ENCODE peak calls at places on chromosomes 6 and 20, in four cellular contexts. Y is K562, T is HepG2, J is WTC11. Q is an unnamed sample.

GRCh38 chr6:5249451-5250122 is 11.2 kb downstream of the LYRM4 start:
- DNase-seq in Y (no peak), T (no peak), J (no peak), Q (no peak)

GRCh38 chr6:81166770-81167169 is 585.7 kb downstream of the TENT5A start:
- DNase-seq in Y (no peak), T (no peak), J (no peak), Q (no peak)

GRCh38 chr6:22737331-22737730 is 168.0 kb downstream of the HDGFL1 start:
- DNase-seq in Y (no peak), T (no peak), J (peak), Q (peak)

GRCh38 chr6:7153807-7154206 is 46.0 kb downstream of the RREB1 start:
- DNase-seq in Y (peak), T (no peak), J (no peak), Q (no peak)

GRCh38 chr6:105810105-105810921 is 275.8 kb upstream of the PRDM1 start:
- DNase-seq in Y (peak), T (no peak), J (no peak), Q (no peak)

GRCh38 chr6:135251964-135252429 is 70.9 kb downstream of the MYB start:
- DNase-seq in Y (no peak), T (peak), J (no peak), Q (no peak)

GRCh38 chr20:36569847-36570429 is 3.5 kb upstream of the TGIF2 start:
- DNase-seq in Y (no peak), T (no peak), J (no peak), Q (no peak)

GRCh38 chr6:157229733-157230132 is 93.6 kb downstream of the TMEM242 start:
- DNase-seq in Y (no peak), T (no peak), J (peak), Q (no peak)

GRCh38 chr20:4099905-4100675 is 84.7 kb upstream of the RNF24 start:
- DNase-seq in Y (no peak), T (no peak), J (no peak), Q (no peak)

GRCh38 chr20:24581443-24582170 is 112.2 kb downstream of the SYNDIG1 start:
- DNase-seq in Y (no peak), T (no peak), J (no peak), Q (no peak)

GRCh38 chr20:53643031-53643832 is 49.6 kb upstream of the ZNF217 start:
- DNase-seq in Y (peak), T (no peak), J (no peak), Q (peak)

GRCh38 chr6:133705731-133706130 is 183.2 kb upstream of the TCF21 start:
- DNase-seq in Y (no peak), T (no peak), J (no peak), Q (no peak)

GRCh38 chr6:89483111-89483720 is 50.3 kb downstream of the ANKRD6 start:
- DNase-seq in Y (no peak), T (peak), J (peak), Q (no peak)

GRCh38 chr6:166498661-166499349 is 87.7 kb downstream of the RAMACL start:
- DNase-seq in Y (no peak), T (no peak), J (no peak), Q (no peak)

GRCh38 chr6:170027111-170028043 is 263.5 kb downstream of the DLL1 start:
- DNase-seq in Y (no peak), T (no peak), J (no peak), Q (no peak)

GRCh38 chr6:422423-423061 is 31.0 kb downstream of the IRF4 start:
- DNase-seq in Y (no peak), T (peak), J (no peak), Q (no peak)

GRCh38 chr6:117555882-117556498 is 46.3 kb downstream of the GOPC start:
- DNase-seq in Y (peak), T (peak), J (peak), Q (no peak)

GRCh38 chr6:68741501-68742343 is 106.6 kb downstream of the ADGRB3 start:
- DNase-seq in Y (no peak), T (no peak), J (no peak), Q (no peak)

GRCh38 chr6:71346034-71346680 is 57.5 kb downstream of the OGFRL1 start:
- DNase-seq in Y (no peak), T (no peak), J (no peak), Q (no peak)

GRCh38 chr6:116386581-116387299 is 16.0 kb downstream of the DSE start:
- DNase-seq in Y (no peak), T (no peak), J (no peak), Q (no peak)

GRCh38 chr20:57432874-57433491 is 41.8 kb downstream of the RBM38 start:
- DNase-seq in Y (peak), T (no peak), J (no peak), Q (peak)

GRCh38 chr20:1946762-1947534 is 46.9 kb downstream of the PDYN start:
- DNase-seq in Y (no peak), T (peak), J (peak), Q (no peak)

GRCh38 chr6:77461796-77462195 is 1.5 kb downstream of the HTR1B start:
- DNase-seq in Y (no peak), T (no peak), J (no peak), Q (no peak)

GRCh38 chr6:29737707-29738630 is 14.7 kb downstream of the HLA-F start:
- DNase-seq in Y (peak), T (peak), J (peak), Q (no peak)

GRCh38 chr20:57473246-57474042 is 51.5 kb downstream of the CTCFL start:
- DNase-seq in Y (no peak), T (no peak), J (peak), Q (peak)

GRCh38 chr6:125512621-125513020 is 210.9 kb upstream of the HDDC2 start:
- DNase-seq in Y (no peak), T (peak), J (no peak), Q (no peak)

GRCh38 chr6:17448165-17448564 is 54.8 kb downstream of the CAP2 start:
- DNase-seq in Y (no peak), T (no peak), J (no peak), Q (no peak)

GRCh38 chr6:163741743-163742363 is 327.3 kb downstream of the QKI start:
- DNase-seq in Y (peak), T (no peak), J (no peak), Q (no peak)

GRCh38 chr6:84278311-84278710 is 50.9 kb upstream of the CEP162 start:
- DNase-seq in Y (no peak), T (no peak), J (no peak), Q (no peak)

GRCh38 chr20:59783020-59784010 is 150.1 kb downstream of the SYCP2 start:
- DNase-seq in Y (peak), T (peak), J (peak), Q (no peak)
- TF ChIP-seq CBFB in Y (no peak), T (no peak), J (no peak), Q (no peak)

GRCh38 chr6:1518855-1519254 is 90.9 kb upstream of the FOXC1 start:
- DNase-seq in Y (no peak), T (no peak), J (no peak), Q (no peak)

GRCh38 chr6:1515280-1515679 is 94.4 kb upstream of the FOXC1 start:
- DNase-seq in Y (peak), T (no peak), J (no peak), Q (no peak)

GRCh38 chr6:1519597-1519996 is 90.1 kb upstream of the FOXC1 start:
- DNase-seq in Y (no peak), T (no peak), J (no peak), Q (no peak)

GRCh38 chr6:1515781-1516180 is 93.9 kb upstream of the FOXC1 start:
- DNase-seq in Y (no peak), T (no peak), J (no peak), Q (no peak)

DNA sequence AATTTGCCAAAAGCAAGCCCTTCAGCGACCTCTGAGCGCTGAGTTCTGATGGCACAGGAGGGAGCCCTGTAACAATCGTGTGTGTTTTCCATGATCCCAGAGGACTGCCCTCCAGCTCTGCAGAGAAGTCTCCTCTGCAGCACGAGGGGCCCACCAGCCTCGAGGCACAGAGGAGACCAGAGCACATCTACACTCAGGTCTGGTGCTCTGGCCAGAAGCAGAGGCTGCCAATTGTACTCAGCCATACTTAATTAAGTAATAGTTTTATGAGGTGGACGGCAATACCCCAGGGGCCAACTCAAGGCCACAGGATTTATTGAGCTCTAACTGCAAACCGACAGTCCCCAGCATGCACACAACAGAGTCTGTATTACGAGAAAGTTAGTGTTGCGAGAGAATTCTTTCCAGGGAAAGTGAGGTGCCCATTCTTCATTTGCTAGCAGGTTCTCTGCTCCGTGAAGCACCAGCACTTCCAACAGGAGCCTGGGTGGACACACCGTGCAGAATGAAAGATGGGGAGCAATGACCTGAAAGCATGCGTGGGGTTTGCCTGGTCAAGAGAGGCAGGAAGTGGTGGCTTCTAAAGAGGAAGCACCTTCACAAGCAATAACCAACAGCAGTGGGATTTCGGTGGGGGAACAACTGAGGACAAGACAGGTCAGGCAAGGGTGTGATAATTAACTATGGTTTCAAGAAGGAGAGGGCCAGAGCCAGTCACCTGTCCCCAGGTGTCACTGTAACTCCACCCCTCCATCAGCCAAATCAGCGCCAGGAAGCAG is 92.8 kb upstream of the FOXC1 start:
- DNase-seq in Y (no peak), T (no peak), J (no peak), Q (no peak)
- TF ChIP-seq CBFB in Y (no peak), T (no peak), J (no peak), Q (no peak)

DNA sequence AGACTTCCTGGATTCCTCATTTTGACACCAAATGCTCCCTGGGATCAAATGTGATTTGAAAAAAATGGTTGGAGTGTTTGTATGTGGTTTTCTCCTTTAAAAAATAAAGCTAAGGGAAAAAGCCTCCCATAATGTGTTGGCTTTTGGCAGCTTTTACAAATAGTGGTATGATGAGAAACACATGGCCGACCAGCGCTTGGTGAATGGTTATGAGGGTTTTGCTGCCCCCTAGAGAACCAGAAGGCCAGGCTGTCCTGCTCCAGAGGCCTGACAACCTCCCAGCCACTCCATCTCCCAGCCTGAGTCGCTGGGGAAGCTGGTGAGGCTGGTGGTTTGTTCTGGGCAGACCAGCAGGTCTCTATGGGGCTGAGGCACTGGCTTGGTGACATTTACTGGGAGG is 69.3 kb downstream of the CLIC5 start:
- DNase-seq in Y (no peak), T (peak), J (peak), Q (no peak)
- TF ChIP-seq CBFB in Y (no peak), T (no peak), J (no peak), Q (no peak)

GRCh38 chr20:7712661-7713060 is 227.6 kb downstream of the HAO1 start:
- DNase-seq in Y (no peak), T (no peak), J (no peak), Q (no peak)
- TF ChIP-seq CBFB in Y (no peak), T (no peak), J (no peak), Q (no peak)

DNA sequence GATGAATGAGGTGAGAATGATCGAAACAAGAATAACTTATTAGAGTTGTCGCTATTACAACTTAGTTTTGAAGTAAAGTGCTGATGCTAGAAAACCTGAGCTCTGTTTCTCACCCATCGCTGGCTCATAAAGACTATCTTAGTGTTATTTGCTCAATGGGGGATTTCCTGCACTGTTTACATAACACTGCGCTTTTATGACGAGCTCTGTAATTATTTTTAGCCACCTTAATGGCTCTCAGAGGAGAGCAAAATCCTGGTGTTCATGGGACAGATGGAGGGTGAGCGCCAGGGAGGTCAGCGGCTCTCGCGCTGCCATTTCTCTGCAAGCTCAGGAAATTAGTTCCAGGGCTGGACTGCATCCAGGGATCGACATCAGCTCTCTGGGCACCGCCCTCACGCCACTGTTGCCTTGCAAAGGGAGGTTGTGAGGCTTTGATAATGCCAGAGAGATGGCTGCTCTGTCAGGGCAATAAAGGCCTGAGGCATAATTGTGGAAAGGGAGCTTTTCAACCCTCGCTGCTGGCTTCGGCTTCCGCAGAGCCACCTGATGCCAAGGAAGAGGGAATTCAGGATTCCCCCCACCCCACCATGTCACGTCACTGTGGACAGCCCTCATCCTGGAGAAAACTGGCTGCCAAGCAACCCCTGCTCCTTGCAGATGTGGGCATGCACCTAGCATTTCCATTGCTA is 72.0 kb downstream of the DACT2 start:
- DNase-seq in Y (no peak), T (peak), J (no peak), Q (no peak)
- TF ChIP-seq CBFB in Y (no peak), T (no peak), J (no peak), Q (no peak)

DNA sequence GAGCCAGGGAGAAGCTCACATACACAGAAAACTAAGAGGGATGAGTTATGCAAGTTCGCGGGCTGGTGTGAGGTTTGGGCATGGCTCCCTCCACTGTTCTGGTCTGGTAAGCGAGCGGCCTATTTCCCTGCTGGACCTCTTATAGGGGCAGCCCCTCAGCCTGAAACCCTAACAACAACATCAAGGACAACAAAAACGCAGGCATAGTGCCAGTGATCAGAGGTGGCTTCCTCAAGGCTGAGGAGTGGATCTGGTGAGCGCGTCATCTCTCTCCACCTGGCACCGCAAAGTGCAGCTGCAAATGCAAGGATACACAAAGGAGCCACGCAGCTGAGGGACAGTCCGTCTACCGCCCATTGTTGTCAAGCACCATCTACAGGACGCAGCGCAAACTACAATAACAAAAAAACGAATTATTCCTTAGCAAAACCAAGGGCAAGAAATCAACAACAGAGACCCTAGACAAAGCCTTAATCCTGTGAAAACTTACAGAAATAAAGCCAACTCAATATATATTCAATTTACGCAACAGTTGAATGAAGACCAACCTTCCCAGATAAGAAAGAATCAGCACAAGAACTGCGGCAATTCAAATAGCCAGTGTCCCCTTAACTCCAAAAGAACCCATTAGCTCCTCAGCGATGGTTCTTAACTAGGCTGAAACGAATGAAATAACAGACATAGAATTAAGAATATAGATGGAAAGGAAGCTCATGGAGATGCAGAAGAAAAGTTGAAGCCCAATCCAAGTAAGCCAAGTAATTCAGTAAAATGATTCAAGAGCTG is 9.2 kb upstream of the DEFB110 start:
- DNase-seq in Y (peak), T (peak), J (peak), Q (no peak)
- TF ChIP-seq CBFB in Y (no peak), T (no peak), J (no peak), Q (no peak)

DNA sequence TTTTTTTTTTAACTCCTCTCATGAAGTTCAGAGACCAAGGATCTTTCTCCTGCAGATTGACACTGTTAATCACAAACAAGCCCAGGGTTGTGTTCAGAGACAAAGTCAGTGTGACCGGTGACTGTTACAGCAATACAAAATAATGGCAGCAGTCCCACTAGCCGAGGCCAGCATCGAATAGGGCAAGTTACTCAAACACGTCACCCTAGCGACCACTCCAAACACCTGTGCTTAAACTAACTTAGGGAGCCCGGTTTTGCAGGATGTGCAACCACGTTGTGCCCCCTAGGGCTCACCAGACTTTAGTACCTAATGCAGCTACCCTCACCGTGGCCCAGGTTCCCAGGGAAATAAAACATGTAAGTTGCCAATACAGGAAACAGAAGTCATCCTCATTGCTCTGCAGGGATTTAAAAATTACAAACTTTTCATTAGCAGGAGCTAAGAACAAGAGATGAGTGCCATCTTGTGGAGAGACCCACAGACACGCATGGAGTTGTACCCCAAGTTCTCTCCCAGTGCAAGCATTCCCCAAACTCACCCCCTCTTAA is 38.1 kb downstream of the FAM50B start:
- DNase-seq in Y (no peak), T (peak), J (no peak), Q (peak)
- TF ChIP-seq CBFB in Y (no peak), T (no peak), J (no peak), Q (no peak)

Q was measured in GM12878.